ENCODE peak calls at places on chromosomes 3 and 15, in six cellular contexts. X is left ventricle myocardium inferior, M is body of pancreas, A is tibial artery, I is fibroblast of the aortic adventitia, U is heart right ventricle. P is an unnamed sample.
A peak's percentile ranks its signal among the peaks of the same experiment; 100 is the strongest.

GRCh38 chr3:111884411-111885018 is 25.4 kb downstream of the PHLDB2 start:
- DNase-seq in X (peak; percentile 35), M (no peak), A (no peak), I (peak; percentile 10), U (peak; percentile 47), P (no peak)

GRCh38 chr15:67840747-67841634 is 1.1 kb upstream of the RNU6-1 start:
- DNase-seq in X (no peak), M (peak; percentile 57), A (peak; percentile 42), I (peak; percentile 62), U (no peak), P (peak; percentile 92)

GRCh38 chr3:38039899-38040261 is 872 bp downstream of the DLEC1 start:
- DNase-seq in X (peak; percentile 64), M (peak; percentile 65), A (peak; percentile 82), I (peak; percentile 38), U (peak; percentile 37), P (peak; percentile 88)

GRCh38 chr3:53226142-53226840 is 29.5 kb downstream of the TKT start:
- DNase-seq in X (no peak), M (no peak), A (no peak), I (no peak), U (no peak), P (no peak)

GRCh38 chr3:182259579-182259978 is 533.7 kb upstream of the ATP11B start:
- DNase-seq in X (peak; percentile 14), M (peak; percentile 3), A (no peak), I (no peak), U (no peak), P (no peak)

GRCh38 chr3:102536479-102536878 is 101.7 kb downstream of the ZPLD1 start:
- DNase-seq in X (no peak), M (peak; percentile 20), A (no peak), I (peak; percentile 57), U (no peak), P (peak; percentile 61)

GRCh38 chr3:51710631-51711351 is 3.9 kb downstream of the GRM2 start:
- DNase-seq in X (no peak), M (peak; percentile 1), A (no peak), I (no peak), U (no peak), P (peak; percentile 76)

GRCh38 chr3:139226731-139227130 is 117.1 kb upstream of the MRPS22 start:
- DNase-seq in X (no peak), M (no peak), A (no peak), I (peak; percentile 19), U (no peak), P (no peak)

GRCh38 chr3:64343692-64344440 is 118.6 kb upstream of the PRICKLE2 start:
- DNase-seq in X (no peak), M (no peak), A (no peak), I (peak; percentile 33), U (no peak), P (peak; percentile 81)

GRCh38 chr3:72848703-72849081 is 447 bp upstream of the SHQ1 start:
- DNase-seq in X (no peak), M (no peak), A (no peak), I (peak; percentile 34), U (peak; percentile 6), P (no peak)

GRCh38 chr3:71975573-71975972 is 190.6 kb upstream of the PROK2 start:
- DNase-seq in X (no peak), M (no peak), A (no peak), I (no peak), U (no peak), P (no peak)

GRCh38 chr3:62882676-62883228 is 7.5 kb upstream of the CADPS start:
- DNase-seq in X (no peak), M (no peak), A (no peak), I (no peak), U (no peak), P (no peak)

GRCh38 chr3:176759815-176760506 is 437.3 kb downstream of the TBL1XR1 start:
- DNase-seq in X (no peak), M (peak; percentile 79), A (no peak), I (no peak), U (no peak), P (no peak)

GRCh38 chr3:12335421-12335820 is 46.6 kb downstream of the PPARG start:
- DNase-seq in X (no peak), M (no peak), A (no peak), I (no peak), U (no peak), P (no peak)

GRCh38 chr15:38283010-38283409 is 30.4 kb downstream of the SPRED1 start:
- DNase-seq in X (no peak), M (no peak), A (no peak), I (no peak), U (no peak), P (no peak)

GRCh38 chr3:45950686-45951600 is 7.7 kb downstream of the CXCR6 start:
- DNase-seq in X (no peak), M (peak; percentile 27), A (no peak), I (no peak), U (no peak), P (no peak)

GRCh38 chr3:12832350-12833225 is 8.8 kb downstream of the RPL32 start:
- DNase-seq in X (no peak), M (no peak), A (no peak), I (no peak), U (no peak), P (no peak)

GRCh38 chr3:126683506-126683905 is 20.5 kb upstream of the CHCHD6 start:
- DNase-seq in X (no peak), M (no peak), A (no peak), I (no peak), U (no peak), P (no peak)

GRCh38 chr15:70526221-70526973 is 237.0 kb downstream of the UACA start:
- DNase-seq in X (no peak), M (peak; percentile 43), A (peak; percentile 44), I (peak; percentile 13), U (no peak), P (peak; percentile 87)

GRCh38 chr3:20747736-20748135 is 561.7 kb upstream of the SGO1 start:
- DNase-seq in X (no peak), M (no peak), A (no peak), I (peak; percentile 12), U (no peak), P (no peak)

GRCh38 chr3:42051384-42052131 is 39.6 kb upstream of the TRAK1 start:
- DNase-seq in X (no peak), M (no peak), A (no peak), I (peak; percentile 88), U (no peak), P (no peak)

GRCh38 chr15:63612300-63612699 is 15.1 kb downstream of the FBXL22 start:
- DNase-seq in X (no peak), M (no peak), A (no peak), I (no peak), U (no peak), P (no peak)

GRCh38 chr3:30625541-30626438 is 19.4 kb downstream of the TGFBR2 start:
- DNase-seq in X (no peak), M (no peak), A (no peak), I (peak; percentile 91), U (no peak), P (peak; percentile 48)

GRCh38 chr15:82789491-82789890 is 16.4 kb downstream of the FSD2 start:
- DNase-seq in X (no peak), M (no peak), A (no peak), I (no peak), U (no peak), P (no peak)

GRCh38 chr3:55013145-55013544 is 85.3 kb upstream of the LRTM1 start:
- DNase-seq in X (no peak), M (no peak), A (no peak), I (peak; percentile 43), U (no peak), P (peak; percentile 67)

GRCh38 chr3:186843039-186843432 is 526 bp downstream of the ADIPOQ start:
- DNase-seq in X (no peak), M (no peak), A (no peak), I (no peak), U (no peak), P (no peak)

GRCh38 chr3:97910931-97911351 is 61.3 kb downstream of the RIOX2 start:
- DNase-seq in X (no peak), M (no peak), A (no peak), I (no peak), U (no peak), P (no peak)

GRCh38 chr3:139610886-139611285 is 66.9 kb downstream of the NMNAT3 start:
- DNase-seq in X (no peak), M (no peak), A (no peak), I (no peak), U (no peak), P (no peak)

GRCh38 chr3:177523072-177523675 is 325.9 kb upstream of the TBL1XR1 start:
- DNase-seq in X (no peak), M (no peak), A (no peak), I (no peak), U (no peak), P (no peak)

GRCh38 chr3:46848271-46849097 is 14.8 kb downstream of the MYL3 start:
- DNase-seq in X (peak; percentile 61), M (peak; percentile 10), A (peak; percentile 25), I (peak; percentile 94), U (no peak), P (peak; percentile 95)

GRCh38 chr3:67529915-67530314 is 124.5 kb downstream of the SUCLG2 start:
- DNase-seq in X (no peak), M (no peak), A (no peak), I (no peak), U (no peak), P (no peak)

GRCh38 chr3:186339180-186339912 is 22.7 kb downstream of the DGKG start:
- DNase-seq in X (no peak), M (no peak), A (no peak), I (no peak), U (no peak), P (no peak)

GRCh38 chr3:52237659-52238172 is 1.2 kb downstream of the TWF2 start:
- DNase-seq in X (peak; percentile 86), M (peak; percentile 85), A (peak; percentile 90), I (peak; percentile 85), U (peak; percentile 75), P (peak; percentile 100)

DNA sequence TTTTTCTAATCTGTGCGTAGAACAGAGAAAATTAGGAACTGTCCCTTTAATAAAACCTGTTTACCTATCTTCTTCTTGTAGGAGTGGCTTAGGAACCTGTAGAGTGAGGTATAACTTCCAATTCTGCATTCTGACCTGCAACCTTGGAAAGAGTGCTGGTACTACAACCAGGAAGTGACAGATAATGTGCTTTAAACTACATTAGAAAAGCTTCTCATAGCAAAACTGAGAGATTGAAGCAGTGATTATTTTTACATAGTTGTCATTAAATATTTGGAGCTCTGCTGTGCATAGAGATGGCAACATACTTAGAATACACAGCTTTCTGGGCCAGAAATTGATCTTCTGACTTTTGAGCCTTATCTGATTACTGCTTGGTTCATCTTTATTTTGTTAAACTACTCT is 50.4 kb upstream of the ZDHHC23 start:
- DNase-seq in X (no peak), M (peak; percentile 73), A (no peak), I (no peak), U (no peak), P (no peak)
- H3K4me3 ChIP-seq in X (no peak overlapping the region), M (peak overlapping the region; percentile 22), A (no peak overlapping the region), I (peak overlapping the region; percentile 20), U (no peak overlapping the region), P (no peak overlapping the region)

GRCh38 chr3:184525337-184526157 is 36.0 kb upstream of the EPHB3 start:
- DNase-seq in X (no peak), M (no peak), A (no peak), I (no peak), U (no peak), P (no peak)
- H3K4me3 ChIP-seq in X (peak overlapping the region; percentile 67), M (peak overlapping the region; percentile 22), A (peak overlapping the region; percentile 38), I (peak overlapping the region; percentile 49), U (peak overlapping the region; percentile 38), P (peak overlapping the region; percentile 71)

GRCh38 chr15:92893200-92893599 is 6.9 kb upstream of the CHD2 start:
- DNase-seq in X (no peak), M (no peak), A (no peak), I (no peak), U (no peak), P (no peak)
- H3K4me3 ChIP-seq in X (no peak overlapping the region), M (no peak overlapping the region), A (no peak overlapping the region), I (no peak overlapping the region), U (no peak overlapping the region), P (no peak overlapping the region)

GRCh38 chr15:100254694-100255093 is 87.1 kb downstream of the ADAMTS17 start:
- DNase-seq in X (no peak), M (no peak), A (no peak), I (no peak), U (no peak), P (no peak)
- H3K4me3 ChIP-seq in X (no peak overlapping the region), M (no peak overlapping the region), A (no peak overlapping the region), I (no peak overlapping the region), U (no peak overlapping the region), P (no peak overlapping the region)

P was measured in osteoblast.